ENCODE peak calls at places on chromosomes 16 and 17, in four cellular contexts. L is right lobe of liver, Y is colonic mucosa, K is aorta. R is an unnamed sample.

GRCh38 chr16:63188076-63188771 is 1152.0 kb upstream of the CDH8 start:
- DNase-seq in L (no peak), K (no peak), Y (peak), R (no peak)

GRCh38 chr17:74950207-74950606 is 14.5 kb downstream of the OTOP3 start:
- DNase-seq in Y (no peak), K (no peak), L (no peak), R (no peak)

GRCh38 chr17:14302421-14303099 is 1.7 kb downstream of the HS3ST3B1 start:
- DNase-seq in K (peak), Y (peak), L (peak), R (no peak)

GRCh38 chr17:17884281-17885028 is 47.7 kb upstream of the SREBF1 start:
- DNase-seq in Y (no peak), K (peak), L (no peak), R (no peak)

GRCh38 chr17:8965394-8966168 is at the start of gene PIK3R5:
- DNase-seq in L (peak), Y (peak), K (peak), R (no peak)

GRCh38 chr16:75591001-75591852 is 25.0 kb downstream of the GABARAPL2 start:
- DNase-seq in Y (peak), K (peak), L (no peak), R (peak)

GRCh38 chr16:86865866-86866675 is 287.7 kb downstream of the FOXL1 start:
- DNase-seq in L (no peak), Y (no peak), K (peak), R (no peak)

GRCh38 chr17:36706437-36706731 is 105.0 kb downstream of the MRM1 start:
- DNase-seq in L (no peak), Y (no peak), K (no peak), R (no peak)

GRCh38 chr17:32452281-32452680 is 8.0 kb downstream of the PSMD11 start:
- DNase-seq in L (no peak), Y (no peak), K (no peak), R (no peak)

GRCh38 chr17:50817142-50817751 is 18.1 kb upstream of the WFIKKN2 start:
- DNase-seq in L (peak), Y (peak), K (peak), R (no peak)

GRCh38 chr17:9217151-9218067 is 196.1 kb downstream of the NTN1 start:
- DNase-seq in Y (no peak), L (no peak), K (no peak), R (no peak)

GRCh38 chr16:57828272-57829161 is 26.2 kb upstream of the KIFC3 start:
- DNase-seq in K (no peak), Y (no peak), L (no peak), R (no peak)

GRCh38 chr16:17408296-17408695 is 62.5 kb downstream of the XYLT1 start:
- DNase-seq in K (no peak), Y (no peak), L (no peak), R (no peak)

GRCh38 chr17:48623583-48623982 is 2.6 kb downstream of the HOXB9 start:
- DNase-seq in Y (no peak), K (no peak), L (no peak), R (no peak)

GRCh38 chr17:48621410-48622387 is 4.5 kb downstream of the HOXB9 start:
- DNase-seq in Y (no peak), L (no peak), K (no peak), R (no peak)

GRCh38 chr17:48624544-48625501 is 1.3 kb downstream of the HOXB9 start:
- DNase-seq in K (no peak), Y (no peak), L (no peak), R (no peak)

GRCh38 chr17:48624118-48624517 is 2.0 kb downstream of the HOXB9 start:
- DNase-seq in K (no peak), L (no peak), Y (no peak), R (no peak)

GRCh38 chr17:48622857-48623256 is 3.3 kb downstream of the HOXB9 start:
- DNase-seq in Y (no peak), L (no peak), K (no peak), R (no peak)
- H3K4me3 ChIP-seq in Y (no peak), L (no peak), K (no peak), R (no peak)

GRCh38 chr16:85610446-85611204 is 2.5 kb upstream of the GSE1 start:
- DNase-seq in L (peak), K (peak), Y (peak), R (peak)
- H3K4me3 ChIP-seq in L (peak), K (no peak), Y (peak), R (peak)

GRCh38 chr16:68369168-68369567 is 58.3 kb downstream of the PRMT7 start:
- DNase-seq in Y (no peak), L (no peak), K (peak), R (no peak)

GRCh38 chr16:68370921-68371651 is 60.3 kb downstream of the PRMT7 start:
- DNase-seq in Y (no peak), K (peak), L (peak), R (no peak)

GRCh38 chr16:68368602-68368944 is 57.8 kb downstream of the PRMT7 start:
- DNase-seq in K (no peak), Y (no peak), L (peak), R (no peak)

GRCh38 chr16:68370221-68370920 is 59.6 kb downstream of the PRMT7 start:
- DNase-seq in K (peak), Y (no peak), L (peak), R (no peak)

GRCh38 chr16:68369697-68370096 is 58.9 kb downstream of the PRMT7 start:
- DNase-seq in Y (no peak), L (peak), K (peak), R (no peak)
- H3K4me3 ChIP-seq in Y (no peak), L (no peak), K (no peak), R (no peak)

DNA sequence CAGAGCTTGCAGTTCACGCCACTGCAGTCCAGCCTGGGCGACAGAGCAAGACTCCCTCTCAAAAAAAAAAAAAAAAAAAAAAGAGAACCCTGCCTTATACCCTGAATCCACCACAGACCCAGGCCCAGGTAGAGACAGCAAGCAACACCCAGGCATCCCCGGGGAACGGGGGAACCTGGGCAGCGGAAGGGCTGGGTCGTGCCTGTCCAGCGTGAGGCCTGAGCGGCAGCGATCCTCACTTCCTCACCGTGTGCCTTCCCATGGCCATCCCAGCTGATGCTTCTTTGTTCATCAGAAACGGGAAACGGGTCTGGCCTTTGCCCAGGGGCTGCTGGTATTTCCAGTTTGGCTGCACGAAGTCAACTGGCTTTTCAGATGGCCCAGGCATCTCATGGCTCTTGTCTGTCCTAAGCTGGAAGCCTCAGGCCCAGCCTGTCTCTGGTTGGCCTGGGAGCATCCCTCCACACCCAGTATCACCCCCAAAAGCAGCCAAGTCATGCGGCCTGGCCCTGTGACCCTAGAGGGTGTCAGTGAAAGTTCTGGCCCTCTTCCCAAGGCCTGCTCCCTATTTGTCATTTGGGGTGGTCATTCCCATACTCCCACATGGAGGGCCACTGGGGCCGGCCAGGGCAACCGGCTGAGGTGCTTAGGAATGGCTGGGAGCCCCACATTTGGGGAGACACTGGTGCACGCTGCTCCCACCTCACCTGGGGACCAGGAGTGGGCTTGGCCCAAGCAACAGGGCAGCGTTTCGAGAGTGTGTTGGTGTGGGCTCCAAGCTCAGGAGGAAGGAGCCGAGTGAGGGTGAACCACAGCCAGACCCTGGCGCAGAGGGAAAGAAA is 20.1 kb downstream of the FAM83G start:
- DNase-seq in Y (no peak), K (no peak), L (no peak), R (no peak)
- H3K4me3 ChIP-seq in Y (no peak), K (no peak), L (no peak), R (no peak)

GRCh38 chr17:42113293-42114069 is 967 bp upstream of the DHX58 start:
- DNase-seq in K (no peak), Y (no peak), L (no peak), R (no peak)
- H3K4me3 ChIP-seq in K (no peak), Y (no peak), L (no peak), R (no peak)

GRCh38 chr17:45227631-45228120 is 6.0 kb downstream of the FMNL1 start:
- DNase-seq in L (no peak), Y (no peak), K (no peak), R (no peak)
- H3K4me3 ChIP-seq in L (no peak), Y (peak), K (no peak), R (no peak)

DNA sequence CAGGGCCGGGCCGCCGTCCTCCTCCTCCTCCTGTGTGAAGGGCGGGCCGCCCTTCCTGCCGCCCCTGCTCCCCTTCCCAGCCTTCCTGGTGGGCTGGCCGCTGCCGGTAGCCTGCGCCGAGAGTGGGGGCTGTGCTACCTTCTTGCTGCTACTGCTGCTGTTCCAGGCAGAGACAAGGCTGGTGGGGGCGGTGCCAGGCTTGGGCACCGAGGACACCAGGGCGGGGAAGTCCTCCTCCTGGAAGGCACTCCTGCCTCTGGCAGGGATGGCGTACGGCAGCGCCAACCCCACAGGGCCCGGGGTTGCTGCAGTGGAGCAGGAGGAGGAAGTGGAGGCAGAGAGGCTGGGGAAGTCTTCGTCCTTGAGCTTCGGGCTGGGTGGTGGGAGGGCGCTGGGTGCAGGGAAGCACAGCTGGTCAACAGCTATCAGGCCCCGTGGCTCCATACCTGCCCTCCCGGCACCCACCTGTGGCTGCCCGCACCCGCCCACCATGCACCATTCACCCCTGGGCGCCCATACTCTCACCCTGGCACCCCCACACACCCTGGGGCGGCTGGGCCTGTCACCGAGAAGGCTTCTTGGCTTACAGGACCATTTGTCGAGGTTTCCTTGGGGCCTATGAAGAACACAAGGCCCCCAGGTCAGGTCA is 9.6 kb downstream of the ZNF598 start:
- DNase-seq in Y (no peak), L (no peak), K (no peak), R (no peak)
- H3K4me3 ChIP-seq in Y (no peak), L (no peak), K (no peak), R (no peak)

R was measured in skeletal muscle cell.